ENCODE peak calls at places on chromosome 19, in eight cellular contexts. P is body of pancreas, J is lower lobe of right lung, Q is adrenal gland, U is hepatocyte, E is psoas muscle, D is lung, H is BJ. V is an unnamed sample.

GRCh38 chr19:19661675-19662251 is 1.7 kb downstream of the ATP13A1 start:
- DNase-seq in J (peak; percentile 48), U (no peak), E (no peak), P (no peak), H (no peak), Q (no peak), D (no peak), V (no peak)

GRCh38 chr19:32166238-32166637 is 179.2 kb upstream of the ZNF507 start:
- DNase-seq in J (no peak), D (peak; percentile 26), P (no peak), E (no peak), H (no peak), Q (no peak), U (no peak), V (no peak)

GRCh38 chr19:29887498-29887897 is 54.5 kb upstream of the URI1 start:
- DNase-seq in J (no peak), P (no peak), E (no peak), U (peak; percentile 51), H (no peak), Q (no peak), D (no peak), V (no peak)

GRCh38 chr19:10086904-10087256 is 763 bp downstream of the SHFL start:
- DNase-seq in U (no peak), Q (no peak), E (no peak), J (no peak), D (no peak), H (no peak), P (no peak), V (no peak)

GRCh38 chr19:41922585-41922984 is 5.7 kb downstream of the ERFL start:
- DNase-seq in Q (no peak), H (no peak), U (no peak), J (no peak), D (no peak), E (no peak), P (no peak), V (no peak)

GRCh38 chr19:15264933-15265206 is 32.6 kb upstream of the EPHX3 start:
- DNase-seq in D (no peak), P (no peak), J (no peak), E (no peak), H (no peak), U (no peak), Q (no peak), V (no peak)

GRCh38 chr19:41956621-41957020 is 2.5 kb downstream of the RABAC1 start:
- DNase-seq in E (no peak), D (no peak), H (no peak), P (no peak), Q (no peak), J (no peak), U (no peak), V (no peak)

GRCh38 chr19:16584825-16585801 is 12.9 kb upstream of the SLC35E1 start:
- DNase-seq in E (no peak), H (no peak), Q (no peak), D (no peak), U (no peak), P (no peak), J (no peak), V (no peak)

GRCh38 chr19:20471441-20471840 is 94.1 kb downstream of the ZNF737 start:
- DNase-seq in E (no peak), D (peak; percentile 36), P (peak; percentile 30), H (no peak), U (no peak), Q (no peak), J (peak; percentile 53), V (no peak)

GRCh38 chr19:52492201-52492960 is 35.1 kb upstream of the ZNF808 start:
- DNase-seq in E (no peak), P (peak; percentile 9), Q (no peak), D (no peak), U (peak; percentile 70), J (peak; percentile 45), H (no peak), V (no peak)

GRCh38 chr19:4375620-4376228 is 24.6 kb downstream of the SH3GL1 start:
- DNase-seq in J (no peak), Q (peak; percentile 29), E (peak; percentile 42), P (peak; percentile 69), U (peak; percentile 80), D (no peak), H (no peak), V (no peak)
- TF ChIP-seq CTCF in J (peak; percentile 19), Q (no peak), E (peak; percentile 10), P (peak; percentile 43), U (peak; percentile 42), D (no peak), H (peak; percentile 56), V (peak; percentile 73)

GRCh38 chr19:12937243-12938053 is 961 bp upstream of the CALR start:
- DNase-seq in U (peak; percentile 60), P (peak; percentile 49), E (peak; percentile 72), Q (peak; percentile 47), D (no peak), H (no peak), J (no peak), V (no peak)

GRCh38 chr19:12939908-12940533 is 1.6 kb downstream of the CALR start:
- DNase-seq in U (no peak), Q (no peak), P (no peak), J (no peak), H (no peak), D (no peak), E (no peak), V (no peak)

GRCh38 chr19:12938054-12938535 is 314 bp upstream of the CALR start:
- DNase-seq in Q (peak; percentile 100), D (peak; percentile 100), J (peak; percentile 100), E (peak; percentile 100), H (peak; percentile 94), P (peak; percentile 100), U (peak; percentile 99), V (peak; percentile 94)

GRCh38 chr19:12939292-12939606 is 840 bp downstream of the CALR start:
- DNase-seq in Q (no peak), U (no peak), D (no peak), P (no peak), J (no peak), E (no peak), H (no peak), V (no peak)

GRCh38 chr19:12938536-12939291 is at the start of gene CALR:
- DNase-seq in U (peak; percentile 65), J (no peak), E (no peak), D (no peak), Q (no peak), H (no peak), P (peak; percentile 35), V (no peak)
- H3K4me3 ChIP-seq in U (peak within 1 kb of the TSS; percentile 56), J (peak within 1 kb of the TSS; percentile 100), E (peak within 1 kb of the TSS; percentile 98), D (peak within 1 kb of the TSS; percentile 80), Q (peak within 1 kb of the TSS; percentile 100), H (peak within 1 kb of the TSS; percentile 92), P (peak within 1 kb of the TSS; percentile 84), V (peak within 1 kb of the TSS; percentile 90)

GRCh38 chr19:1387684-1388636 is 4.3 kb downstream of the NDUFS7 start:
- DNase-seq in H (no peak), J (no peak), P (peak; percentile 34), D (no peak), Q (no peak), U (no peak), E (no peak), V (no peak)
- TF ChIP-seq CTCF in H (no peak), J (no peak), P (no peak), D (no peak), Q (no peak), U (no peak), E (no peak), V (no peak)

GRCh38 chr19:47021536-47022139 is 2.0 kb downstream of the NPAS1 start:
- DNase-seq in H (no peak), U (peak; percentile 44), E (no peak), Q (no peak), D (no peak), P (no peak), J (no peak), V (no peak)
- H3K4me3 ChIP-seq in H (peak overlapping the region; percentile 47), U (no peak overlapping the region), E (peak overlapping the region; percentile 56), Q (no peak overlapping the region), D (no peak overlapping the region), P (no peak overlapping the region), J (peak overlapping the region; percentile 36), V (peak overlapping the region; percentile 52)

V was measured in AG04449.